ENCODE peak calls at places on chromosomes 3 and 15, in five cellular contexts. B, M, E, H and Q are unnamed samples.

GRCh38 chr3:136675150-136675858 is 76.9 kb downstream of the STAG1 start:
- DNase-seq in B (no peak), M (no peak), E (no peak), H (no peak), Q (no peak)

GRCh38 chr3:37833790-37834189 is 27.9 kb upstream of the CTDSPL start:
- DNase-seq in B (no peak), M (no peak), E (no peak), H (no peak), Q (no peak)

GRCh38 chr3:159482241-159483031 is 506.2 kb upstream of the IL12A start:
- DNase-seq in B (no peak), M (no peak), E (no peak), H (no peak), Q (no peak)

GRCh38 chr3:140018556-140018955 is 83.6 kb downstream of the CLSTN2 start:
- DNase-seq in B (no peak), M (no peak), E (no peak), H (no peak), Q (no peak)

GRCh38 chr3:99430348-99431134 is 207.9 kb upstream of the COL8A1 start:
- DNase-seq in B (no peak), M (no peak), E (no peak), H (no peak), Q (no peak)

GRCh38 chr15:71278989-71279756 is 163.9 kb downstream of the THSD4 start:
- DNase-seq in B (no peak), M (no peak), E (peak; percentile 61), H (no peak), Q (peak; percentile 66)

GRCh38 chr15:25706176-25706970 is 156.8 kb downstream of the ATP10A start:
- DNase-seq in B (no peak), M (no peak), E (no peak), H (no peak), Q (no peak)

GRCh38 chr3:56939759-56940323 is 120.6 kb upstream of the SPATA12 start:
- DNase-seq in B (no peak), M (no peak), E (no peak), H (no peak), Q (no peak)

GRCh38 chr3:15269091-15269989 is 63.0 kb downstream of the SH3BP5 start:
- DNase-seq in B (no peak), M (peak; percentile 79), E (peak; percentile 64), H (peak; percentile 47), Q (peak; percentile 99)

GRCh38 chr3:40306336-40306735 is 3.2 kb upstream of the EIF1B start:
- DNase-seq in B (no peak), M (no peak), E (peak; percentile 23), H (no peak), Q (no peak)

GRCh38 chr3:194097141-194097880 is 38.6 kb upstream of the HES1 start:
- DNase-seq in B (no peak), M (no peak), E (no peak), H (no peak), Q (peak; percentile 25)

GRCh38 chr3:62149962-62150361 is 223.4 kb downstream of the FEZF2 start:
- DNase-seq in B (no peak), M (no peak), E (peak; percentile 29), H (no peak), Q (peak; percentile 65)

GRCh38 chr15:58732620-58733363 is 16.7 kb downstream of the ADAM10 start:
- DNase-seq in B (no peak), M (no peak), E (no peak), H (no peak), Q (no peak)

GRCh38 chr15:79641841-79642240 is 209.7 kb downstream of the MINAR1 start:
- DNase-seq in B (no peak), M (no peak), E (no peak), H (no peak), Q (peak; percentile 16)

GRCh38 chr3:126127904-126128303 is 44.0 kb upstream of the SLC41A3 start:
- DNase-seq in B (no peak), M (no peak), E (no peak), H (no peak), Q (no peak)

GRCh38 chr15:81410318-81410753 is 36.3 kb upstream of the TMC3 start:
- DNase-seq in B (no peak), M (no peak), E (peak; percentile 53), H (no peak), Q (peak; percentile 84)

GRCh38 chr3:55445551-55445950 is 41.6 kb downstream of the WNT5A start:
- DNase-seq in B (no peak), M (no peak), E (no peak), H (no peak), Q (no peak)

GRCh38 chr15:63089260-63090043 is 32.2 kb upstream of the LACTB start:
- DNase-seq in B (no peak), M (no peak), E (peak; percentile 67), H (no peak), Q (peak; percentile 86)

GRCh38 chr3:12303532-12303931 is 14.7 kb downstream of the PPARG start:
- DNase-seq in B (no peak), M (no peak), E (peak; percentile 67), H (no peak), Q (peak; percentile 49)

GRCh38 chr15:71781179-71781964 is 29.0 kb upstream of the NR2E3 start:
- DNase-seq in B (no peak), M (no peak), E (peak; percentile 53), H (no peak), Q (peak; percentile 60)